ENCODE peak calls at places on chromosomes 13 and 19, in ten cellular contexts. One of them, this sample, is unnamed.

GRCh38 chr19:11693505-11694499 is 44.9 kb downstream of the ZNF823 start:
- DNase-seq in H54: peak
- DNase-seq in suprapubic skin: no peak
- DNase-seq in EH: peak
- DNase-seq in left colon: no peak
- DNase-seq in lung microvascular endothelial cell: no peak
- DNase-seq in natural killer cell treated with Interleukin-12 subunit alpha and Interleukin-12 subunit beta and Interleukin-15 and Interleukin-18, amount 100 ng/mL, for 72 hours: no peak
- DNase-seq in caudate nucleus: no peak
- DNase-seq in stimulated activated CD4-positive, alpha-beta T cell treated with anti-CD3 and anti-CD28 coated beads, Interleukin-1b, Interleukin-23, amount 100 ng/mL, for 1 hour: no peak
- DNase-seq in substantia nigra: no peak
- DNase-seq in this sample: no peak

GRCh38 chr13:110421696-110422395 is 114.8 kb downstream of the COL4A2 start:
- DNase-seq in stimulated activated CD4-positive, alpha-beta T cell treated with anti-CD3 and anti-CD28 coated beads, Interleukin-1b, Interleukin-23, amount 100 ng/mL, for 1 hour: no peak
- DNase-seq in suprapubic skin: no peak
- DNase-seq in caudate nucleus: no peak
- DNase-seq in lung microvascular endothelial cell: peak
- DNase-seq in EH: peak
- DNase-seq in left colon: no peak
- DNase-seq in H54: no peak
- DNase-seq in substantia nigra: no peak
- DNase-seq in natural killer cell treated with Interleukin-12 subunit alpha and Interleukin-12 subunit beta and Interleukin-15 and Interleukin-18, amount 100 ng/mL, for 72 hours: no peak
- DNase-seq in this sample: no peak

GRCh38 chr13:46642254-46642653 is 89.3 kb downstream of the LRCH1 start:
- DNase-seq in EH: no peak
- DNase-seq in suprapubic skin: no peak
- DNase-seq in lung microvascular endothelial cell: no peak
- DNase-seq in caudate nucleus: no peak
- DNase-seq in H54: no peak
- DNase-seq in left colon: no peak
- DNase-seq in stimulated activated CD4-positive, alpha-beta T cell treated with anti-CD3 and anti-CD28 coated beads, Interleukin-1b, Interleukin-23, amount 100 ng/mL, for 1 hour: no peak
- DNase-seq in substantia nigra: no peak
- DNase-seq in natural killer cell treated with Interleukin-12 subunit alpha and Interleukin-12 subunit beta and Interleukin-15 and Interleukin-18, amount 100 ng/mL, for 72 hours: no peak
- DNase-seq in this sample: no peak

GRCh38 chr13:60369242-60369641 is 27.8 kb upstream of the TDRD3 start:
- DNase-seq in left colon: no peak
- DNase-seq in suprapubic skin: no peak
- DNase-seq in H54: no peak
- DNase-seq in lung microvascular endothelial cell: no peak
- DNase-seq in EH: peak
- DNase-seq in substantia nigra: no peak
- DNase-seq in stimulated activated CD4-positive, alpha-beta T cell treated with anti-CD3 and anti-CD28 coated beads, Interleukin-1b, Interleukin-23, amount 100 ng/mL, for 1 hour: no peak
- DNase-seq in natural killer cell treated with Interleukin-12 subunit alpha and Interleukin-12 subunit beta and Interleukin-15 and Interleukin-18, amount 100 ng/mL, for 72 hours: no peak
- DNase-seq in caudate nucleus: no peak
- DNase-seq in this sample: no peak

GRCh38 chr13:72960541-72960940 is 98.3 kb upstream of the KLF5 start:
- DNase-seq in natural killer cell treated with Interleukin-12 subunit alpha and Interleukin-12 subunit beta and Interleukin-15 and Interleukin-18, amount 100 ng/mL, for 72 hours: no peak
- DNase-seq in left colon: no peak
- DNase-seq in caudate nucleus: no peak
- DNase-seq in EH: no peak
- DNase-seq in H54: no peak
- DNase-seq in stimulated activated CD4-positive, alpha-beta T cell treated with anti-CD3 and anti-CD28 coated beads, Interleukin-1b, Interleukin-23, amount 100 ng/mL, for 1 hour: no peak
- DNase-seq in lung microvascular endothelial cell: no peak
- DNase-seq in suprapubic skin: no peak
- DNase-seq in substantia nigra: no peak
- DNase-seq in this sample: no peak

GRCh38 chr19:31350693-31351211 is 1.5 kb upstream of the TSHZ3 start:
- DNase-seq in caudate nucleus: no peak
- DNase-seq in substantia nigra: peak
- DNase-seq in lung microvascular endothelial cell: peak
- DNase-seq in left colon: no peak
- DNase-seq in suprapubic skin: no peak
- DNase-seq in H54: peak
- DNase-seq in natural killer cell treated with Interleukin-12 subunit alpha and Interleukin-12 subunit beta and Interleukin-15 and Interleukin-18, amount 100 ng/mL, for 72 hours: no peak
- DNase-seq in stimulated activated CD4-positive, alpha-beta T cell treated with anti-CD3 and anti-CD28 coated beads, Interleukin-1b, Interleukin-23, amount 100 ng/mL, for 1 hour: no peak
- DNase-seq in EH: peak
- DNase-seq in this sample: no peak

GRCh38 chr13:93039131-93039530 is 187.5 kb upstream of the GPC6 start:
- DNase-seq in suprapubic skin: no peak
- DNase-seq in lung microvascular endothelial cell: no peak
- DNase-seq in H54: no peak
- DNase-seq in caudate nucleus: no peak
- DNase-seq in substantia nigra: no peak
- DNase-seq in EH: peak
- DNase-seq in natural killer cell treated with Interleukin-12 subunit alpha and Interleukin-12 subunit beta and Interleukin-15 and Interleukin-18, amount 100 ng/mL, for 72 hours: no peak
- DNase-seq in stimulated activated CD4-positive, alpha-beta T cell treated with anti-CD3 and anti-CD28 coated beads, Interleukin-1b, Interleukin-23, amount 100 ng/mL, for 1 hour: no peak
- DNase-seq in left colon: no peak
- DNase-seq in this sample: no peak

GRCh38 chr13:19618925-19619324 is 14.5 kb upstream of the MPHOSPH8 start:
- DNase-seq in H54: no peak
- DNase-seq in caudate nucleus: no peak
- DNase-seq in left colon: no peak
- DNase-seq in stimulated activated CD4-positive, alpha-beta T cell treated with anti-CD3 and anti-CD28 coated beads, Interleukin-1b, Interleukin-23, amount 100 ng/mL, for 1 hour: no peak
- DNase-seq in natural killer cell treated with Interleukin-12 subunit alpha and Interleukin-12 subunit beta and Interleukin-15 and Interleukin-18, amount 100 ng/mL, for 72 hours: no peak
- DNase-seq in substantia nigra: no peak
- DNase-seq in lung microvascular endothelial cell: peak
- DNase-seq in EH: peak
- DNase-seq in suprapubic skin: no peak
- DNase-seq in this sample: no peak

GRCh38 chr13:108974686-108975085 is 345.3 kb downstream of the MYO16 start:
- DNase-seq in caudate nucleus: no peak
- DNase-seq in lung microvascular endothelial cell: no peak
- DNase-seq in H54: no peak
- DNase-seq in suprapubic skin: no peak
- DNase-seq in natural killer cell treated with Interleukin-12 subunit alpha and Interleukin-12 subunit beta and Interleukin-15 and Interleukin-18, amount 100 ng/mL, for 72 hours: no peak
- DNase-seq in EH: no peak
- DNase-seq in substantia nigra: no peak
- DNase-seq in left colon: no peak
- DNase-seq in stimulated activated CD4-positive, alpha-beta T cell treated with anti-CD3 and anti-CD28 coated beads, Interleukin-1b, Interleukin-23, amount 100 ng/mL, for 1 hour: no peak
- DNase-seq in this sample: no peak

GRCh38 chr13:41546372-41547252 is 89.3 kb downstream of the RGCC start:
- DNase-seq in caudate nucleus: no peak
- DNase-seq in H54: peak
- DNase-seq in suprapubic skin: no peak
- DNase-seq in substantia nigra: no peak
- DNase-seq in lung microvascular endothelial cell: peak
- DNase-seq in EH: peak
- DNase-seq in left colon: no peak
- DNase-seq in natural killer cell treated with Interleukin-12 subunit alpha and Interleukin-12 subunit beta and Interleukin-15 and Interleukin-18, amount 100 ng/mL, for 72 hours: no peak
- DNase-seq in stimulated activated CD4-positive, alpha-beta T cell treated with anti-CD3 and anti-CD28 coated beads, Interleukin-1b, Interleukin-23, amount 100 ng/mL, for 1 hour: no peak
- DNase-seq in this sample: no peak

GRCh38 chr13:98260357-98261164 is 83.5 kb upstream of the RNF113B start:
- DNase-seq in natural killer cell treated with Interleukin-12 subunit alpha and Interleukin-12 subunit beta and Interleukin-15 and Interleukin-18, amount 100 ng/mL, for 72 hours: no peak
- DNase-seq in caudate nucleus: no peak
- DNase-seq in EH: no peak
- DNase-seq in lung microvascular endothelial cell: no peak
- DNase-seq in H54: no peak
- DNase-seq in substantia nigra: no peak
- DNase-seq in suprapubic skin: no peak
- DNase-seq in left colon: no peak
- DNase-seq in stimulated activated CD4-positive, alpha-beta T cell treated with anti-CD3 and anti-CD28 coated beads, Interleukin-1b, Interleukin-23, amount 100 ng/mL, for 1 hour: no peak
- DNase-seq in this sample: no peak

GRCh38 chr13:80276371-80277289 is 64.3 kb downstream of the SPRY2 start:
- DNase-seq in suprapubic skin: no peak
- DNase-seq in substantia nigra: peak
- DNase-seq in natural killer cell treated with Interleukin-12 subunit alpha and Interleukin-12 subunit beta and Interleukin-15 and Interleukin-18, amount 100 ng/mL, for 72 hours: no peak
- DNase-seq in stimulated activated CD4-positive, alpha-beta T cell treated with anti-CD3 and anti-CD28 coated beads, Interleukin-1b, Interleukin-23, amount 100 ng/mL, for 1 hour: no peak
- DNase-seq in H54: no peak
- DNase-seq in lung microvascular endothelial cell: peak
- DNase-seq in left colon: no peak
- DNase-seq in EH: peak
- DNase-seq in caudate nucleus: no peak
- DNase-seq in this sample: no peak

GRCh38 chr13:114108894-114109293 is 23.5 kb downstream of the RASA3 start:
- DNase-seq in natural killer cell treated with Interleukin-12 subunit alpha and Interleukin-12 subunit beta and Interleukin-15 and Interleukin-18, amount 100 ng/mL, for 72 hours: peak
- DNase-seq in stimulated activated CD4-positive, alpha-beta T cell treated with anti-CD3 and anti-CD28 coated beads, Interleukin-1b, Interleukin-23, amount 100 ng/mL, for 1 hour: no peak
- DNase-seq in H54: no peak
- DNase-seq in substantia nigra: no peak
- DNase-seq in caudate nucleus: no peak
- DNase-seq in lung microvascular endothelial cell: no peak
- DNase-seq in left colon: peak
- DNase-seq in EH: no peak
- DNase-seq in suprapubic skin: peak
- DNase-seq in this sample: no peak

GRCh38 chr13:113907637-113908617 is 44.1 kb upstream of the GAS6 start:
- DNase-seq in EH: peak
- DNase-seq in H54: no peak
- DNase-seq in suprapubic skin: no peak
- DNase-seq in stimulated activated CD4-positive, alpha-beta T cell treated with anti-CD3 and anti-CD28 coated beads, Interleukin-1b, Interleukin-23, amount 100 ng/mL, for 1 hour: no peak
- DNase-seq in left colon: peak
- DNase-seq in natural killer cell treated with Interleukin-12 subunit alpha and Interleukin-12 subunit beta and Interleukin-15 and Interleukin-18, amount 100 ng/mL, for 72 hours: no peak
- DNase-seq in substantia nigra: no peak
- DNase-seq in lung microvascular endothelial cell: no peak
- DNase-seq in caudate nucleus: no peak
- DNase-seq in this sample: no peak

GRCh38 chr19:41808663-41809566 is 12.5 kb downstream of the CEACAM3 start:
- DNase-seq in stimulated activated CD4-positive, alpha-beta T cell treated with anti-CD3 and anti-CD28 coated beads, Interleukin-1b, Interleukin-23, amount 100 ng/mL, for 1 hour: no peak
- DNase-seq in EH: no peak
- DNase-seq in left colon: peak
- DNase-seq in natural killer cell treated with Interleukin-12 subunit alpha and Interleukin-12 subunit beta and Interleukin-15 and Interleukin-18, amount 100 ng/mL, for 72 hours: peak
- DNase-seq in substantia nigra: no peak
- DNase-seq in caudate nucleus: no peak
- DNase-seq in suprapubic skin: peak
- DNase-seq in lung microvascular endothelial cell: no peak
- DNase-seq in H54: no peak
- DNase-seq in this sample: no peak

GRCh38 chr13:106989866-106990265 is 421.9 kb upstream of the ARGLU1 start:
- DNase-seq in caudate nucleus: no peak
- DNase-seq in lung microvascular endothelial cell: no peak
- DNase-seq in EH: peak
- DNase-seq in stimulated activated CD4-positive, alpha-beta T cell treated with anti-CD3 and anti-CD28 coated beads, Interleukin-1b, Interleukin-23, amount 100 ng/mL, for 1 hour: no peak
- DNase-seq in left colon: no peak
- DNase-seq in substantia nigra: no peak
- DNase-seq in H54: no peak
- DNase-seq in suprapubic skin: no peak
- DNase-seq in natural killer cell treated with Interleukin-12 subunit alpha and Interleukin-12 subunit beta and Interleukin-15 and Interleukin-18, amount 100 ng/mL, for 72 hours: no peak
- DNase-seq in this sample: no peak

GRCh38 chr13:70107125-70107497 is 515 bp upstream of the ATXN8OS start:
- DNase-seq in EH: no peak
- DNase-seq in left colon: no peak
- DNase-seq in lung microvascular endothelial cell: no peak
- DNase-seq in stimulated activated CD4-positive, alpha-beta T cell treated with anti-CD3 and anti-CD28 coated beads, Interleukin-1b, Interleukin-23, amount 100 ng/mL, for 1 hour: no peak
- DNase-seq in suprapubic skin: no peak
- DNase-seq in H54: no peak
- DNase-seq in substantia nigra: no peak
- DNase-seq in natural killer cell treated with Interleukin-12 subunit alpha and Interleukin-12 subunit beta and Interleukin-15 and Interleukin-18, amount 100 ng/mL, for 72 hours: no peak
- DNase-seq in caudate nucleus: no peak
- DNase-seq in this sample: no peak

GRCh38 chr19:40389404-40390083 is 437 bp downstream of the HIPK4 start:
- DNase-seq in caudate nucleus: no peak
- DNase-seq in EH: no peak
- DNase-seq in stimulated activated CD4-positive, alpha-beta T cell treated with anti-CD3 and anti-CD28 coated beads, Interleukin-1b, Interleukin-23, amount 100 ng/mL, for 1 hour: no peak
- DNase-seq in H54: no peak
- DNase-seq in suprapubic skin: no peak
- DNase-seq in lung microvascular endothelial cell: no peak
- DNase-seq in natural killer cell treated with Interleukin-12 subunit alpha and Interleukin-12 subunit beta and Interleukin-15 and Interleukin-18, amount 100 ng/mL, for 72 hours: no peak
- DNase-seq in substantia nigra: no peak
- DNase-seq in left colon: no peak
- DNase-seq in this sample: no peak

GRCh38 chr13:83024955-83025594 is 857.2 kb downstream of the SLITRK1 start:
- DNase-seq in left colon: no peak
- DNase-seq in EH: peak
- DNase-seq in natural killer cell treated with Interleukin-12 subunit alpha and Interleukin-12 subunit beta and Interleukin-15 and Interleukin-18, amount 100 ng/mL, for 72 hours: no peak
- DNase-seq in stimulated activated CD4-positive, alpha-beta T cell treated with anti-CD3 and anti-CD28 coated beads, Interleukin-1b, Interleukin-23, amount 100 ng/mL, for 1 hour: no peak
- DNase-seq in caudate nucleus: no peak
- DNase-seq in suprapubic skin: no peak
- DNase-seq in H54: no peak
- DNase-seq in lung microvascular endothelial cell: no peak
- DNase-seq in substantia nigra: no peak
- DNase-seq in this sample: no peak

GRCh38 chr19:46225558-46226004 is 4.0 kb upstream of the IGFL1 start:
- DNase-seq in caudate nucleus: no peak
- DNase-seq in H54: no peak
- DNase-seq in stimulated activated CD4-positive, alpha-beta T cell treated with anti-CD3 and anti-CD28 coated beads, Interleukin-1b, Interleukin-23, amount 100 ng/mL, for 1 hour: no peak
- DNase-seq in suprapubic skin: no peak
- DNase-seq in lung microvascular endothelial cell: peak
- DNase-seq in substantia nigra: no peak
- DNase-seq in EH: peak
- DNase-seq in natural killer cell treated with Interleukin-12 subunit alpha and Interleukin-12 subunit beta and Interleukin-15 and Interleukin-18, amount 100 ng/mL, for 72 hours: no peak
- DNase-seq in left colon: no peak
- DNase-seq in this sample: no peak

GRCh38 chr19:19749332-19750130 is 16.6 kb upstream of the ZNF14 start:
- DNase-seq in left colon: no peak
- DNase-seq in H54: no peak
- DNase-seq in suprapubic skin: no peak
- DNase-seq in EH: no peak
- DNase-seq in substantia nigra: no peak
- DNase-seq in caudate nucleus: no peak
- DNase-seq in natural killer cell treated with Interleukin-12 subunit alpha and Interleukin-12 subunit beta and Interleukin-15 and Interleukin-18, amount 100 ng/mL, for 72 hours: no peak
- DNase-seq in lung microvascular endothelial cell: no peak
- DNase-seq in stimulated activated CD4-positive, alpha-beta T cell treated with anti-CD3 and anti-CD28 coated beads, Interleukin-1b, Interleukin-23, amount 100 ng/mL, for 1 hour: no peak
- DNase-seq in this sample: no peak

GRCh38 chr13:26471807-26472206 is 85.7 kb upstream of the WASF3 start:
- DNase-seq in suprapubic skin: no peak
- DNase-seq in stimulated activated CD4-positive, alpha-beta T cell treated with anti-CD3 and anti-CD28 coated beads, Interleukin-1b, Interleukin-23, amount 100 ng/mL, for 1 hour: no peak
- DNase-seq in natural killer cell treated with Interleukin-12 subunit alpha and Interleukin-12 subunit beta and Interleukin-15 and Interleukin-18, amount 100 ng/mL, for 72 hours: no peak
- DNase-seq in left colon: no peak
- DNase-seq in substantia nigra: no peak
- DNase-seq in caudate nucleus: no peak
- DNase-seq in EH: no peak
- DNase-seq in H54: no peak
- DNase-seq in lung microvascular endothelial cell: no peak
- DNase-seq in this sample: no peak

GRCh38 chr19:46784262-46785053 is 3.9 kb downstream of the SLC1A5 start:
- DNase-seq in EH: peak
- DNase-seq in suprapubic skin: peak
- DNase-seq in caudate nucleus: no peak
- DNase-seq in stimulated activated CD4-positive, alpha-beta T cell treated with anti-CD3 and anti-CD28 coated beads, Interleukin-1b, Interleukin-23, amount 100 ng/mL, for 1 hour: peak
- DNase-seq in lung microvascular endothelial cell: peak
- DNase-seq in natural killer cell treated with Interleukin-12 subunit alpha and Interleukin-12 subunit beta and Interleukin-15 and Interleukin-18, amount 100 ng/mL, for 72 hours: peak
- DNase-seq in left colon: peak
- DNase-seq in substantia nigra: no peak
- DNase-seq in H54: peak
- DNase-seq in this sample: peak

GRCh38 chr19:29665826-29666633 is 769 bp downstream of the PLEKHF1 start:
- DNase-seq in caudate nucleus: no peak
- DNase-seq in suprapubic skin: peak
- DNase-seq in lung microvascular endothelial cell: peak
- DNase-seq in natural killer cell treated with Interleukin-12 subunit alpha and Interleukin-12 subunit beta and Interleukin-15 and Interleukin-18, amount 100 ng/mL, for 72 hours: no peak
- DNase-seq in H54: no peak
- DNase-seq in substantia nigra: no peak
- DNase-seq in left colon: no peak
- DNase-seq in EH: peak
- DNase-seq in stimulated activated CD4-positive, alpha-beta T cell treated with anti-CD3 and anti-CD28 coated beads, Interleukin-1b, Interleukin-23, amount 100 ng/mL, for 1 hour: no peak
- DNase-seq in this sample: no peak

GRCh38 chr13:95603887-95604533 is 40.5 kb downstream of the DZIP1 start:
- DNase-seq in stimulated activated CD4-positive, alpha-beta T cell treated with anti-CD3 and anti-CD28 coated beads, Interleukin-1b, Interleukin-23, amount 100 ng/mL, for 1 hour: no peak
- DNase-seq in lung microvascular endothelial cell: peak
- DNase-seq in left colon: peak
- DNase-seq in H54: peak
- DNase-seq in natural killer cell treated with Interleukin-12 subunit alpha and Interleukin-12 subunit beta and Interleukin-15 and Interleukin-18, amount 100 ng/mL, for 72 hours: no peak
- DNase-seq in caudate nucleus: no peak
- DNase-seq in substantia nigra: no peak
- DNase-seq in suprapubic skin: no peak
- DNase-seq in EH: no peak
- DNase-seq in this sample: no peak

GRCh38 chr19:14477417-14478112 is 2.4 kb upstream of the PTGER1 start:
- DNase-seq in lung microvascular endothelial cell: no peak
- DNase-seq in stimulated activated CD4-positive, alpha-beta T cell treated with anti-CD3 and anti-CD28 coated beads, Interleukin-1b, Interleukin-23, amount 100 ng/mL, for 1 hour: no peak
- DNase-seq in caudate nucleus: no peak
- DNase-seq in EH: no peak
- DNase-seq in suprapubic skin: no peak
- DNase-seq in H54: no peak
- DNase-seq in natural killer cell treated with Interleukin-12 subunit alpha and Interleukin-12 subunit beta and Interleukin-15 and Interleukin-18, amount 100 ng/mL, for 72 hours: peak
- DNase-seq in substantia nigra: no peak
- DNase-seq in left colon: no peak
- DNase-seq in this sample: no peak

GRCh38 chr19:15463865-15464371 is 426 bp downstream of the RASAL3 start:
- DNase-seq in lung microvascular endothelial cell: no peak
- DNase-seq in substantia nigra: no peak
- DNase-seq in caudate nucleus: no peak
- DNase-seq in stimulated activated CD4-positive, alpha-beta T cell treated with anti-CD3 and anti-CD28 coated beads, Interleukin-1b, Interleukin-23, amount 100 ng/mL, for 1 hour: peak
- DNase-seq in left colon: no peak
- DNase-seq in EH: no peak
- DNase-seq in natural killer cell treated with Interleukin-12 subunit alpha and Interleukin-12 subunit beta and Interleukin-15 and Interleukin-18, amount 100 ng/mL, for 72 hours: peak
- DNase-seq in H54: no peak
- DNase-seq in suprapubic skin: peak
- DNase-seq in this sample: peak

GRCh38 chr13:24304620-24305019 is 4.8 kb upstream of the C1QTNF9 start:
- DNase-seq in substantia nigra: no peak
- DNase-seq in left colon: no peak
- DNase-seq in suprapubic skin: no peak
- DNase-seq in H54: no peak
- DNase-seq in natural killer cell treated with Interleukin-12 subunit alpha and Interleukin-12 subunit beta and Interleukin-15 and Interleukin-18, amount 100 ng/mL, for 72 hours: no peak
- DNase-seq in caudate nucleus: no peak
- DNase-seq in EH: no peak
- DNase-seq in lung microvascular endothelial cell: no peak
- DNase-seq in stimulated activated CD4-positive, alpha-beta T cell treated with anti-CD3 and anti-CD28 coated beads, Interleukin-1b, Interleukin-23, amount 100 ng/mL, for 1 hour: no peak
- DNase-seq in this sample: no peak